ENCODE peak calls at places on chromosomes 3 and 15, in eight cellular contexts. O is spleen; R is K562; V is ovary; H is A549; P is aorta; W is CD8-positive, alpha-beta memory T cell; F is Caco-2. E is an unnamed sample.

GRCh38 chr3:98010194-98010882 is 24.8 kb downstream of the GABRR3 start:
- DNase-seq in F (peak; percentile 59), R (no peak), P (no peak), O (no peak), W (no peak), V (no peak), H (no peak), E (no peak)

GRCh38 chr15:49507261-49507660 is 84.2 kb downstream of the FGF7 start:
- DNase-seq in V (no peak), F (no peak), O (no peak), R (no peak), H (no peak), W (no peak), P (no peak), E (no peak)

GRCh38 chr3:38112378-38112761 is 24.6 kb downstream of the ACAA1 start:
- DNase-seq in F (peak; percentile 29), W (no peak), P (no peak), V (no peak), R (no peak), H (no peak), O (peak; percentile 44), E (no peak)

GRCh38 chr3:124650798-124651197 is 79.5 kb upstream of the UMPS start:
- DNase-seq in O (no peak), R (no peak), F (no peak), H (no peak), W (no peak), P (no peak), V (no peak), E (no peak)

GRCh38 chr15:49190586-49190985 is 20.5 kb downstream of the GALK2 start:
- DNase-seq in W (no peak), H (no peak), F (no peak), P (no peak), V (no peak), R (no peak), O (no peak), E (peak; percentile 47)

GRCh38 chr15:68126415-68126814 is 72.3 kb downstream of the PIAS1 start:
- DNase-seq in O (no peak), P (no peak), H (no peak), R (no peak), W (no peak), F (no peak), V (peak; percentile 42), E (no peak)

GRCh38 chr3:101036213-101036618 is 43.0 kb upstream of the ABI3BP start:
- DNase-seq in F (peak; percentile 84), H (peak; percentile 84), R (no peak), P (peak; percentile 50), O (no peak), W (no peak), V (no peak), E (no peak)

GRCh38 chr15:78979456-78980320 is 34.8 kb upstream of the CTSH start:
- DNase-seq in F (peak; percentile 77), W (no peak), P (no peak), R (peak; percentile 73), H (peak; percentile 92), V (peak; percentile 77), O (no peak), E (peak; percentile 92)

GRCh38 chr15:85316244-85316934 is 64.0 kb upstream of the AKAP13 start:
- DNase-seq in O (no peak), V (no peak), W (peak; percentile 38), F (no peak), H (peak; percentile 27), R (no peak), P (no peak), E (no peak)

GRCh38 chr3:128367726-128368125 is 99.0 kb downstream of the DNAJB8 start:
- DNase-seq in W (no peak), R (no peak), F (no peak), V (no peak), H (no peak), P (no peak), O (peak; percentile 59), E (no peak)

GRCh38 chr3:66418432-66419052 is 82.3 kb downstream of the LRIG1 start:
- DNase-seq in F (no peak), W (no peak), R (no peak), P (peak; percentile 78), V (no peak), O (no peak), H (no peak), E (peak; percentile 69)

GRCh38 chr3:170052398-170052797 is 14.6 kb downstream of the GPR160 start:
- DNase-seq in V (no peak), W (no peak), F (no peak), R (no peak), H (no peak), P (no peak), O (no peak), E (no peak)

GRCh38 chr3:101779808-101780366 is 876 bp downstream of the NXPE3 start:
- DNase-seq in R (no peak), O (no peak), V (no peak), P (no peak), W (no peak), F (no peak), H (no peak), E (peak; percentile 22)

GRCh38 chr3:87448559-87448958 is 172.2 kb upstream of the POU1F1 start:
- DNase-seq in O (no peak), W (no peak), F (no peak), V (no peak), H (no peak), R (no peak), P (no peak), E (no peak)

GRCh38 chr15:99006146-99006545 is 1.4 kb downstream of the PGPEP1L start:
- DNase-seq in V (no peak), R (no peak), P (no peak), O (no peak), H (no peak), W (no peak), F (no peak), E (no peak)

GRCh38 chr3:51955893-51956770 is 951 bp downstream of the GPR62 start:
- DNase-seq in P (peak; percentile 76), R (no peak), F (no peak), W (peak; percentile 52), O (no peak), V (peak; percentile 71), H (no peak), E (no peak)

GRCh38 chr15:40787344-40787841 is 17.6 kb downstream of the C15orf62 start:
- DNase-seq in W (peak; percentile 39), H (no peak), P (peak; percentile 49), F (no peak), R (no peak), O (no peak), V (no peak), E (no peak)

GRCh38 chr15:73696641-73697001 is 12.4 kb downstream of the CD276 start:
- DNase-seq in O (no peak), W (no peak), F (no peak), V (no peak), H (no peak), R (no peak), P (no peak), E (no peak)

GRCh38 chr15:73699249-73700040 is 15.3 kb downstream of the CD276 start:
- DNase-seq in F (no peak), H (no peak), V (no peak), P (no peak), O (no peak), W (no peak), R (no peak), E (no peak)

GRCh38 chr15:73697033-73697467 is 12.9 kb downstream of the CD276 start:
- DNase-seq in V (peak; percentile 87), O (peak; percentile 92), R (peak; percentile 21), F (no peak), W (peak; percentile 60), H (no peak), P (peak; percentile 94), E (peak; percentile 40)

GRCh38 chr15:73694419-73694818 is 10.2 kb downstream of the CD276 start:
- DNase-seq in F (no peak), O (peak; percentile 28), W (no peak), R (no peak), V (no peak), H (no peak), P (no peak), E (no peak)

GRCh38 chr15:73695773-73696640 is 11.8 kb downstream of the CD276 start:
- DNase-seq in V (no peak), R (no peak), P (no peak), F (no peak), O (no peak), H (no peak), W (no peak), E (no peak)
- H3K4me1 ChIP-seq in V (peaks cover 4% of the 10 kb centered on the region), R (peaks cover 7% of the 10 kb centered on the region), P (peaks cover 3% of the 10 kb centered on the region), F (no peaks in the 10 kb centered on the region), O (peaks cover 18% of the 10 kb centered on the region), H (peaks cover 6% of the 10 kb centered on the region), W (peaks cover 16% of the 10 kb centered on the region), E (peaks cover 5% of the 10 kb centered on the region)

GRCh38 chr15:39287322-39288195 is 293.3 kb upstream of the THBS1 start:
- DNase-seq in W (no peak), F (no peak), P (no peak), O (no peak), R (no peak), V (no peak), H (no peak), E (no peak)
- H3K4me1 ChIP-seq in W (no peaks in the 10 kb centered on the region), F (no peaks in the 10 kb centered on the region), P (no peaks in the 10 kb centered on the region), O (no peaks in the 10 kb centered on the region), R (no peaks in the 10 kb centered on the region), V (peaks cover 10% of the 10 kb centered on the region), H (peaks cover 11% of the 10 kb centered on the region), E (no peaks in the 10 kb centered on the region)

DNA sequence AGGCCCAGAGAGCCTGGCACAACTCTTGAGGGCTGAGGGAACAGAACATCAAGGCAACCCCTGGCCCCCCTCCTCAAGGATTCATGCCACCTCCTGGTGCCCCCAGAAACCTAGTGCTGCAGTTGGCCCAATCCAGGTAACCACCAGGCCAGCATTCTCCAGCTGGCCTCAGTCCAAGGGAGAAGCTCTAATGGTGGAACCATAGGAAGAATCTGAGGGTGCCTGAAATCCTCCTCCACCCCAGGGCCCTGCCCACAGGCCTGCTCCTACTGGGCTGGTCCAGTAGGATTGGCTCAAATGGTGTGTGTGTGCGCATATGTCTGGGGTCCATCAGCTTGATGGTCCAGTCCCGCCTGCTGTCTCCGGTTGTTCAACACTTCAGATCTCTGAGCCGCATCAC is 7.7 kb downstream of the HYAL2 start:
- DNase-seq in H (no peak), W (no peak), V (no peak), P (peak; percentile 25), R (no peak), F (no peak), O (no peak), E (no peak)
- H3K4me1 ChIP-seq in H (peaks cover 21% of the 10 kb centered on the region), W (peaks cover 20% of the 10 kb centered on the region), V (peaks cover 10% of the 10 kb centered on the region), P (no peaks in the 10 kb centered on the region), R (peaks cover 36% of the 10 kb centered on the region), F (peaks cover 15% of the 10 kb centered on the region), O (peaks cover 6% of the 10 kb centered on the region), E (no peaks in the 10 kb centered on the region)

GRCh38 chr15:73954188-73955145 is 28.2 kb downstream of the LOXL1 start:
- DNase-seq in O (peak; percentile 58), P (peak; percentile 51), F (no peak), H (no peak), W (no peak), V (no peak), R (no peak), E (no peak)
- H3K4me1 ChIP-seq in O (peaks cover 6% of the 10 kb centered on the region), P (no peaks in the 10 kb centered on the region), F (no peaks in the 10 kb centered on the region), H (peaks cover 12% of the 10 kb centered on the region), W (peaks cover 17% of the 10 kb centered on the region), V (peaks cover 12% of the 10 kb centered on the region), R (peaks cover 23% of the 10 kb centered on the region), E (no peaks in the 10 kb centered on the region)

DNA sequence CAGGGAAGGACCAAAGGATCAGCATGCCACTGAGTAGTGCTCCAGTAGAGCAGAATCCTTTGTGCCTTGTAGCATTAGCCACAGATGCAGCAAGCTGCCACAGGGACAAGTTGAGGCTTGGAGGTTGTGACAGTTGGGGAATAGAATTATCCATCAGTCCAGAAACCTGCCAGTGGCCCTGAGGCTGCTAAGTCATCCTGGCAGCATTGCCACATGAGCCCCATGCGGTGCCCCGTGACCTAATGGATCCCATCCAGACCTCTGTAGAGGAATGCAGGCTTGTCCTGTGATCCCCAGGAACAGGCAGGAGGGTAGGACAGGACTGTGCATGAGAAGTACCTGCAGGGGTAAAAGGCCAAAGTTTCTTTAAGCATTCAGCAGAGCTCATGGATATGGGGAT is 51.7 kb downstream of the BOC start:
- DNase-seq in W (no peak), P (no peak), V (no peak), O (no peak), F (no peak), H (no peak), R (no peak), E (no peak)
- H3K4me1 ChIP-seq in W (no peaks in the 10 kb centered on the region), P (no peaks in the 10 kb centered on the region), V (peaks cover 10% of the 10 kb centered on the region), O (no peaks in the 10 kb centered on the region), F (no peaks in the 10 kb centered on the region), H (no peaks in the 10 kb centered on the region), R (no peaks in the 10 kb centered on the region), E (peaks cover 14% of the 10 kb centered on the region)

E was measured in HAP-1.